ENCODE peak calls at places on chromosomes 2 and 18, in six cellular contexts. One of them, this sample, is unnamed. For H3K36me3 and H3K4me1, the result is how much of the 10 kb centered on the place peaks cover.

GRCh38 chr2:144357623-144358400 is 162.1 kb downstream of the ZEB2 start:
- DNase-seq in esophagus squamous epithelium: no peak
- DNase-seq in transverse colon: no peak
- DNase-seq in IMR-90: peak
- DNase-seq in Peyer's patch: no peak
- DNase-seq in uterus: no peak
- DNase-seq in this sample: no peak

GRCh38 chr2:241820625-241821384 is 11.8 kb downstream of the NEU4 start:
- DNase-seq in uterus: no peak
- DNase-seq in transverse colon: peak
- DNase-seq in esophagus squamous epithelium: no peak
- DNase-seq in Peyer's patch: no peak
- DNase-seq in IMR-90: no peak
- DNase-seq in this sample: no peak

GRCh38 chr2:43387092-43388062 is 161.0 kb upstream of the ZFP36L2 start:
- DNase-seq in transverse colon: peak
- DNase-seq in uterus: no peak
- DNase-seq in esophagus squamous epithelium: no peak
- DNase-seq in Peyer's patch: no peak
- DNase-seq in IMR-90: peak
- DNase-seq in this sample: peak

GRCh38 chr2:109647636-109648035 is 33.5 kb downstream of the SOWAHC start:
- DNase-seq in IMR-90: peak
- DNase-seq in uterus: no peak
- DNase-seq in esophagus squamous epithelium: no peak
- DNase-seq in transverse colon: no peak
- DNase-seq in Peyer's patch: peak
- DNase-seq in this sample: peak

GRCh38 chr2:191659198-191659597 is 18.7 kb upstream of the NABP1 start:
- DNase-seq in transverse colon: no peak
- DNase-seq in uterus: no peak
- DNase-seq in Peyer's patch: no peak
- DNase-seq in IMR-90: no peak
- DNase-seq in esophagus squamous epithelium: no peak
- DNase-seq in this sample: no peak

GRCh38 chr2:225002656-225003045 is 39.6 kb downstream of the DOCK10 start:
- DNase-seq in IMR-90: no peak
- DNase-seq in Peyer's patch: peak
- DNase-seq in transverse colon: no peak
- DNase-seq in uterus: no peak
- DNase-seq in esophagus squamous epithelium: no peak
- DNase-seq in this sample: peak

GRCh38 chr2:240133401-240133800 is 2.7 kb downstream of the COPS9 start:
- DNase-seq in Peyer's patch: no peak
- DNase-seq in IMR-90: no peak
- DNase-seq in uterus: no peak
- DNase-seq in esophagus squamous epithelium: no peak
- DNase-seq in transverse colon: no peak
- DNase-seq in this sample: no peak

GRCh38 chr2:223959688-223960087 is 2.4 kb downstream of the MRPL44 start:
- DNase-seq in transverse colon: no peak
- DNase-seq in esophagus squamous epithelium: no peak
- DNase-seq in uterus: no peak
- DNase-seq in IMR-90: peak
- DNase-seq in Peyer's patch: peak
- DNase-seq in this sample: peak

GRCh38 chr18:8858888-8859511 is 153.6 kb downstream of the MTCL1 start:
- DNase-seq in IMR-90: peak
- DNase-seq in esophagus squamous epithelium: no peak
- DNase-seq in uterus: no peak
- DNase-seq in transverse colon: no peak
- DNase-seq in Peyer's patch: no peak
- DNase-seq in this sample: no peak

GRCh38 chr2:200091126-200091525 is 135.7 kb downstream of the MAIP1 start:
- DNase-seq in esophagus squamous epithelium: no peak
- DNase-seq in uterus: no peak
- DNase-seq in IMR-90: no peak
- DNase-seq in transverse colon: no peak
- DNase-seq in Peyer's patch: no peak
- DNase-seq in this sample: no peak

GRCh38 chr2:101149241-101150192 is 1.7 kb downstream of the TBC1D8 start:
- DNase-seq in IMR-90: no peak
- DNase-seq in uterus: peak
- DNase-seq in Peyer's patch: peak
- DNase-seq in esophagus squamous epithelium: no peak
- DNase-seq in transverse colon: no peak
- DNase-seq in this sample: no peak

GRCh38 chr2:114293355-114293754 is 149.1 kb upstream of the DPP10 start:
- DNase-seq in esophagus squamous epithelium: no peak
- DNase-seq in IMR-90: no peak
- DNase-seq in uterus: no peak
- DNase-seq in Peyer's patch: no peak
- DNase-seq in transverse colon: no peak
- DNase-seq in this sample: no peak

GRCh38 chr2:8550481-8550880 is 131.4 kb upstream of the ID2 start:
- DNase-seq in Peyer's patch: no peak
- DNase-seq in IMR-90: no peak
- DNase-seq in uterus: peak
- DNase-seq in transverse colon: no peak
- DNase-seq in esophagus squamous epithelium: no peak
- DNase-seq in this sample: no peak

GRCh38 chr2:73986085-73986680 is 1.5 kb downstream of the TET3 start:
- DNase-seq in IMR-90: no peak
- DNase-seq in esophagus squamous epithelium: no peak
- DNase-seq in Peyer's patch: peak
- DNase-seq in uterus: peak
- DNase-seq in transverse colon: no peak
- DNase-seq in this sample: no peak

GRCh38 chr2:73987109-73987947 is 2.6 kb downstream of the TET3 start:
- DNase-seq in Peyer's patch: peak
- DNase-seq in esophagus squamous epithelium: no peak
- DNase-seq in IMR-90: peak
- DNase-seq in transverse colon: peak
- DNase-seq in uterus: no peak
- DNase-seq in this sample: peak

GRCh38 chr2:73984922-73985317 is 210 bp downstream of the TET3 start:
- DNase-seq in transverse colon: peak
- DNase-seq in IMR-90: no peak
- DNase-seq in uterus: peak
- DNase-seq in esophagus squamous epithelium: no peak
- DNase-seq in Peyer's patch: peak
- DNase-seq in this sample: peak

GRCh38 chr2:73984203-73984921 is at the start of gene TET3:
- DNase-seq in esophagus squamous epithelium: no peak
- DNase-seq in uterus: peak
- DNase-seq in Peyer's patch: peak
- DNase-seq in transverse colon: peak
- DNase-seq in IMR-90: no peak
- DNase-seq in this sample: peak

GRCh38 chr2:73985318-73986084 is 791 bp downstream of the TET3 start:
- DNase-seq in transverse colon: peak
- DNase-seq in uterus: peak
- DNase-seq in esophagus squamous epithelium: no peak
- DNase-seq in Peyer's patch: peak
- DNase-seq in IMR-90: no peak
- DNase-seq in this sample: peak
- TF ChIP-seq POLR2A in transverse colon: peak
- TF ChIP-seq POLR2A in uterus: peak
- TF ChIP-seq POLR2A in esophagus squamous epithelium: no peak
- TF ChIP-seq POLR2A in Peyer's patch: peak
- TF ChIP-seq POLR2A in IMR-90: no peak
- TF ChIP-seq POLR2A in this sample: no peak

GRCh38 chr2:275457-275856 is 10.7 kb downstream of the ACP1 start:
- DNase-seq in esophagus squamous epithelium: no peak
- DNase-seq in uterus: no peak
- DNase-seq in Peyer's patch: no peak
- DNase-seq in IMR-90: no peak
- DNase-seq in transverse colon: no peak
- DNase-seq in this sample: no peak

GRCh38 chr2:270861-271260 is 6.1 kb downstream of the ACP1 start:
- DNase-seq in transverse colon: no peak
- DNase-seq in Peyer's patch: no peak
- DNase-seq in esophagus squamous epithelium: no peak
- DNase-seq in IMR-90: no peak
- DNase-seq in uterus: no peak
- DNase-seq in this sample: no peak

GRCh38 chr2:271917-272316 is 7.2 kb downstream of the ACP1 start:
- DNase-seq in esophagus squamous epithelium: no peak
- DNase-seq in transverse colon: no peak
- DNase-seq in Peyer's patch: no peak
- DNase-seq in uterus: no peak
- DNase-seq in IMR-90: no peak
- DNase-seq in this sample: no peak

GRCh38 chr2:274503-274902 is 9.8 kb downstream of the ACP1 start:
- DNase-seq in uterus: no peak
- DNase-seq in Peyer's patch: no peak
- DNase-seq in transverse colon: no peak
- DNase-seq in esophagus squamous epithelium: no peak
- DNase-seq in IMR-90: no peak
- DNase-seq in this sample: no peak

GRCh38 chr2:273338-273737 is 8.6 kb downstream of the ACP1 start:
- DNase-seq in IMR-90: no peak
- DNase-seq in esophagus squamous epithelium: no peak
- DNase-seq in Peyer's patch: no peak
- DNase-seq in transverse colon: no peak
- DNase-seq in uterus: no peak
- DNase-seq in this sample: no peak
- H3K36me3 ChIP-seq in IMR-90: under half
- H3K36me3 ChIP-seq in esophagus squamous epithelium: half or more
- H3K36me3 ChIP-seq in Peyer's patch: under half
- H3K36me3 ChIP-seq in transverse colon: under half
- H3K36me3 ChIP-seq in uterus: under half
- H3K36me3 ChIP-seq in this sample: under half

GRCh38 chr2:160379399-160379798 is 114.2 kb downstream of the RBMS1 start:
- DNase-seq in esophagus squamous epithelium: no peak
- DNase-seq in IMR-90: peak
- DNase-seq in transverse colon: no peak
- DNase-seq in Peyer's patch: no peak
- DNase-seq in uterus: no peak
- DNase-seq in this sample: no peak

GRCh38 chr2:160375037-160375436 is 118.6 kb downstream of the RBMS1 start:
- DNase-seq in Peyer's patch: no peak
- DNase-seq in IMR-90: peak
- DNase-seq in transverse colon: no peak
- DNase-seq in esophagus squamous epithelium: no peak
- DNase-seq in uterus: no peak
- DNase-seq in this sample: no peak

GRCh38 chr2:160377204-160377995 is 116.2 kb downstream of the RBMS1 start:
- DNase-seq in Peyer's patch: no peak
- DNase-seq in IMR-90: peak
- DNase-seq in esophagus squamous epithelium: no peak
- DNase-seq in transverse colon: no peak
- DNase-seq in uterus: no peak
- DNase-seq in this sample: no peak

GRCh38 chr2:160375802-160376469 is 117.7 kb downstream of the RBMS1 start:
- DNase-seq in esophagus squamous epithelium: no peak
- DNase-seq in uterus: no peak
- DNase-seq in IMR-90: peak
- DNase-seq in transverse colon: no peak
- DNase-seq in Peyer's patch: no peak
- DNase-seq in this sample: no peak

DNA sequence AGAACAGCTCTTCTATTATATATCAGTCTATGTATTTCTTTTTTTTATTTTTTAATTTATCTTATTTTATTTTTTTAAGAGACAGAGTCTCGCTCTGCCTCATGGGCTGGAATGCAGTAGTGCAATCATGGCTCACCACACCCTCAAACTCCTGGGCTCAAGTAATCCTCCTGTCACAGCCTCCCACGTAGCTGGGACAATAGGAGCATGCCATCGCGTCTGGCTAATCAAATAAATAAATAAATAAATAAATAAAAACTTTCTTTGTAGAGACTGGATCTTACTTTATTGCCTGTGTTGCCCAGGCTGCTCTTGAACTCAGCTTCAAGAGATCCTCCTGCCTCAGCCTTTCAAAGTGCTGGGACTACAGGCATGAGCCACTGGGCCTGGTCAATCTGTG is 117.0 kb downstream of the RBMS1 start:
- DNase-seq in uterus: no peak
- DNase-seq in Peyer's patch: no peak
- DNase-seq in transverse colon: no peak
- DNase-seq in IMR-90: peak
- DNase-seq in esophagus squamous epithelium: no peak
- DNase-seq in this sample: no peak
- H3K4me1 ChIP-seq in uterus: under half
- H3K4me1 ChIP-seq in Peyer's patch: under half
- H3K4me1 ChIP-seq in transverse colon: under half
- H3K4me1 ChIP-seq in IMR-90: half or more
- H3K4me1 ChIP-seq in esophagus squamous epithelium: half or more
- H3K4me1 ChIP-seq in this sample: half or more

GRCh38 chr18:11947214-11948119 is 33.8 kb upstream of the IMPA2 start:
- DNase-seq in transverse colon: peak
- DNase-seq in Peyer's patch: peak
- DNase-seq in esophagus squamous epithelium: peak
- DNase-seq in uterus: peak
- DNase-seq in IMR-90: peak
- DNase-seq in this sample: peak
- TF ChIP-seq POLR2A in transverse colon: peak
- TF ChIP-seq POLR2A in Peyer's patch: peak
- TF ChIP-seq POLR2A in esophagus squamous epithelium: no peak
- TF ChIP-seq POLR2A in uterus: peak
- TF ChIP-seq POLR2A in IMR-90: no peak
- TF ChIP-seq POLR2A in this sample: peak

GRCh38 chr2:170999654-171000053 is 70.6 kb downstream of the GORASP2 start:
- DNase-seq in Peyer's patch: no peak
- DNase-seq in IMR-90: no peak
- DNase-seq in transverse colon: no peak
- DNase-seq in esophagus squamous epithelium: no peak
- DNase-seq in uterus: no peak
- DNase-seq in this sample: no peak
- H3K36me3 ChIP-seq in Peyer's patch: under half
- H3K36me3 ChIP-seq in IMR-90: under half
- H3K36me3 ChIP-seq in transverse colon: under half
- H3K36me3 ChIP-seq in esophagus squamous epithelium: half or more
- H3K36me3 ChIP-seq in uterus: under half
- H3K36me3 ChIP-seq in this sample: under half